ENCODE peak calls at places on chromosomes 7 and 10, in nine cellular contexts. R, E, G, P, X, U, W, Q and T are unnamed samples.

GRCh38 chr7:48158404-48158803 is 12.9 kb upstream of the ABCA13 start:
- DNase-seq in R (no peak), E (no peak), G (no peak), P (no peak), X (peak), U (peak), W (no peak), Q (peak), T (no peak)

GRCh38 chr7:92325850-92326249 is 80.1 kb downstream of the ANKIB1 start:
- DNase-seq in R (no peak), E (no peak), G (no peak), P (no peak), X (peak), U (no peak), W (no peak), Q (peak), T (peak)

GRCh38 chr10:36621346-36621745 is 504.1 kb upstream of the ANKRD30A start:
- DNase-seq in R (no peak), E (no peak), G (no peak), P (no peak), X (peak), U (no peak), W (peak), Q (peak), T (peak)

GRCh38 chr10:121702351-121703320 is 104.4 kb upstream of the FGFR2 start:
- DNase-seq in R (no peak), E (no peak), G (no peak), P (no peak), X (peak), U (peak), W (peak), Q (peak), T (peak)

GRCh38 chr7:67484244-67484751 is 487.7 kb downstream of the TYW1 start:
- DNase-seq in R (peak), E (peak), G (peak), P (peak), X (peak), U (peak), W (peak), Q (peak), T (peak)

GRCh38 chr7:151888079-151888673 is 11.3 kb upstream of the PRKAG2 start:
- DNase-seq in R (no peak), E (no peak), G (no peak), P (no peak), X (no peak), U (no peak), W (no peak), Q (no peak), T (no peak)

GRCh38 chr10:91694170-91694794 is 61.4 kb upstream of the PPP1R3C start:
- DNase-seq in R (peak), E (peak), G (peak), P (peak), X (peak), U (peak), W (peak), Q (peak), T (peak)

GRCh38 chr7:107105591-107106245 is 61.2 kb downstream of the PRKAR2B start:
- DNase-seq in R (no peak), E (no peak), G (no peak), P (no peak), X (no peak), U (no peak), W (no peak), Q (no peak), T (no peak)

GRCh38 chr10:71970331-71970730 is 6.1 kb downstream of the CHST3 start:
- DNase-seq in R (no peak), E (no peak), G (no peak), P (no peak), X (no peak), U (peak), W (peak), Q (no peak), T (no peak)

GRCh38 chr10:50653142-50653541 is 29.4 kb upstream of the SGMS1 start:
- DNase-seq in R (peak), E (peak), G (no peak), P (peak), X (peak), U (peak), W (peak), Q (peak), T (peak)

GRCh38 chr10:23157239-23157661 is 34.9 kb upstream of the PTF1A start:
- DNase-seq in R (no peak), E (no peak), G (no peak), P (no peak), X (no peak), U (no peak), W (no peak), Q (no peak), T (no peak)

GRCh38 chr10:124465777-124466488 is 4.3 kb downstream of the LHPP start:
- DNase-seq in R (no peak), E (no peak), G (no peak), P (no peak), X (no peak), U (no peak), W (no peak), Q (no peak), T (no peak)

GRCh38 chr10:70849582-70850016 is 33.9 kb downstream of the SGPL1 start:
- DNase-seq in R (no peak), E (peak), G (no peak), P (peak), X (peak), U (peak), W (peak), Q (peak), T (peak)

GRCh38 chr10:70265032-70265689 is 18.6 kb downstream of the NPFFR1 start:
- DNase-seq in R (no peak), E (peak), G (no peak), P (no peak), X (no peak), U (peak), W (peak), Q (no peak), T (no peak)

GRCh38 chr10:75613685-75614587 is 182.5 kb downstream of the LRMDA start:
- DNase-seq in R (no peak), E (peak), G (no peak), P (no peak), X (no peak), U (no peak), W (no peak), Q (no peak), T (peak)

GRCh38 chr7:150937848-150938561 is 40.1 kb downstream of the KCNH2 start:
- DNase-seq in R (peak), E (no peak), G (no peak), P (no peak), X (peak), U (peak), W (peak), Q (peak), T (peak)

GRCh38 chr7:45596665-45597095 is 22.5 kb downstream of the ADCY1 start:
- DNase-seq in R (no peak), E (no peak), G (no peak), P (no peak), X (no peak), U (no peak), W (no peak), Q (no peak), T (no peak)

GRCh38 chr7:126667742-126668366 is 584.9 kb downstream of the GRM8 start:
- DNase-seq in R (no peak), E (no peak), G (no peak), P (no peak), X (no peak), U (no peak), W (no peak), Q (no peak), T (no peak)

GRCh38 chr10:43880160-43880559 is 231.5 kb upstream of the ZNF32 start:
- DNase-seq in R (no peak), E (no peak), G (no peak), P (no peak), X (no peak), U (no peak), W (no peak), Q (no peak), T (no peak)

GRCh38 chr10:43160067-43160918 is 22.0 kb downstream of the CSGALNACT2 start:
- DNase-seq in R (no peak), E (no peak), G (no peak), P (peak), X (peak), U (peak), W (peak), Q (peak), T (peak)

GRCh38 chr7:572013-572667 is 52.5 kb upstream of the PDGFA start:
- DNase-seq in R (no peak), E (no peak), G (no peak), P (no peak), X (no peak), U (no peak), W (no peak), Q (no peak), T (no peak)

GRCh38 chr7:30564243-30564892 is 30.3 kb upstream of the GARS1 start:
- DNase-seq in R (peak), E (peak), G (peak), P (peak), X (peak), U (peak), W (peak), Q (peak), T (peak)

GRCh38 chr10:122730238-122730637 is 30.6 kb upstream of the C10orf120 start:
- DNase-seq in R (no peak), E (no peak), G (no peak), P (no peak), X (no peak), U (no peak), W (no peak), Q (no peak), T (no peak)

GRCh38 chr10:127797339-127797738 is 60.4 kb downstream of the FOXI2 start:
- DNase-seq in R (no peak), E (peak), G (no peak), P (peak), X (peak), U (no peak), W (no peak), Q (no peak), T (peak)

GRCh38 chr7:21076054-21076453 is 289.4 kb upstream of the SP8 start:
- DNase-seq in R (no peak), E (peak), G (peak), P (no peak), X (no peak), U (no peak), W (peak), Q (no peak), T (no peak)

GRCh38 chr7:48366096-48366495 is 194.8 kb downstream of the ABCA13 start:
- DNase-seq in R (no peak), E (no peak), G (no peak), P (no peak), X (no peak), U (peak), W (peak), Q (peak), T (no peak)

GRCh38 chr7:78607099-78607498 is 808.5 kb downstream of the PHTF2 start:
- DNase-seq in R (no peak), E (no peak), G (no peak), P (no peak), X (no peak), U (no peak), W (peak), Q (peak), T (no peak)

GRCh38 chr7:2613113-2613925 is 18.5 kb upstream of the TTYH3 start:
- DNase-seq in R (no peak), E (no peak), G (no peak), P (no peak), X (no peak), U (no peak), W (no peak), Q (no peak), T (no peak)

GRCh38 chr10:76359001-76359400 is 927.6 kb downstream of the LRMDA start:
- DNase-seq in R (no peak), E (no peak), G (no peak), P (no peak), X (no peak), U (no peak), W (no peak), Q (peak), T (no peak)

GRCh38 chr10:119415121-119415520 is 127.4 kb downstream of the RGS10 start:
- DNase-seq in R (no peak), E (no peak), G (no peak), P (no peak), X (no peak), U (no peak), W (no peak), Q (no peak), T (no peak)

GRCh38 chr7:2966466-2967078 is 77.1 kb downstream of the CARD11 start:
- DNase-seq in R (no peak), E (no peak), G (no peak), P (no peak), X (no peak), U (no peak), W (no peak), Q (no peak), T (no peak)

GRCh38 chr7:30907527-30908267 is 4.0 kb upstream of the AQP1 start:
- DNase-seq in R (no peak), E (no peak), G (no peak), P (no peak), X (no peak), U (no peak), W (no peak), Q (no peak), T (no peak)

DNA sequence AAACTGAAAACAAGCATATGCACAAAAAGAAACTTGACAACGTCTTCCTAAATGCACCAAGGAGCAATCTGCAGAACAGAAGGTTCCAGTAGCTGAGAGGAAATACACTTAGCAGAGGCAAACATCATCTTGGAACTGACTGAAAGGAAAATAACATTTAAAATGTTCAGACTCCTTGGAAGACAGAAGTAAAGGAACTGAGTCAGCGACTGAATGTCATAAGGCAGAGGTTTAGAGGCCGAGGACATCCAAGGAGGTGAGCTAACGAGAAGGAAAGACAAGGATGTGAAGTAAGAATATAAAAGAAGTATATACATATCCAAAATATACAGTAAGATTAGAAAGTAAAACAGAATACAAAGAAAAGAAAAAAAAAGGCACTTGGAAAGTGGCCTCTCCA is 24.1 kb downstream of the SEMA3D start:
- DNase-seq in R (no peak), E (no peak), G (no peak), P (peak), X (peak), U (no peak), W (no peak), Q (peak), T (peak)
- H3K4me3 ChIP-seq in R (no peak), E (no peak), G (no peak), P (no peak), X (no peak), U (no peak), W (no peak), Q (no peak), T (peak)

GRCh38 chr7:39349452-39350123 is 216.6 kb upstream of the YAE1 start:
- DNase-seq in R (no peak), E (no peak), G (no peak), P (no peak), X (no peak), U (no peak), W (no peak), Q (no peak), T (no peak)
- H3K4me3 ChIP-seq in R (no peak), E (no peak), G (no peak), P (no peak), X (no peak), U (no peak), W (no peak), Q (no peak), T (no peak)

GRCh38 chr10:132036887-132037675 is 28.7 kb upstream of the JAKMIP3 start:
- DNase-seq in R (no peak), E (no peak), G (no peak), P (no peak), X (no peak), U (no peak), W (peak), Q (peak), T (no peak)
- H3K4me3 ChIP-seq in R (no peak), E (peak), G (peak), P (no peak), X (no peak), U (no peak), W (peak), Q (no peak), T (no peak)

GRCh38 chr7:117869374-117869773 is 3.9 kb downstream of the CTTNBP2 start:
- DNase-seq in R (no peak), E (no peak), G (no peak), P (no peak), X (no peak), U (no peak), W (no peak), Q (no peak), T (no peak)

GRCh38 chr7:117871401-117871777 is 1.9 kb downstream of the CTTNBP2 start:
- DNase-seq in R (no peak), E (no peak), G (no peak), P (no peak), X (no peak), U (no peak), W (no peak), Q (no peak), T (no peak)

GRCh38 chr7:117871778-117872538 is 1.3 kb downstream of the CTTNBP2 start:
- DNase-seq in R (no peak), E (peak), G (no peak), P (no peak), X (no peak), U (no peak), W (peak), Q (no peak), T (no peak)

GRCh38 chr7:117872565-117873055 is 631 bp downstream of the CTTNBP2 start:
- DNase-seq in R (no peak), E (peak), G (peak), P (peak), X (no peak), U (no peak), W (peak), Q (no peak), T (no peak)

DNA sequence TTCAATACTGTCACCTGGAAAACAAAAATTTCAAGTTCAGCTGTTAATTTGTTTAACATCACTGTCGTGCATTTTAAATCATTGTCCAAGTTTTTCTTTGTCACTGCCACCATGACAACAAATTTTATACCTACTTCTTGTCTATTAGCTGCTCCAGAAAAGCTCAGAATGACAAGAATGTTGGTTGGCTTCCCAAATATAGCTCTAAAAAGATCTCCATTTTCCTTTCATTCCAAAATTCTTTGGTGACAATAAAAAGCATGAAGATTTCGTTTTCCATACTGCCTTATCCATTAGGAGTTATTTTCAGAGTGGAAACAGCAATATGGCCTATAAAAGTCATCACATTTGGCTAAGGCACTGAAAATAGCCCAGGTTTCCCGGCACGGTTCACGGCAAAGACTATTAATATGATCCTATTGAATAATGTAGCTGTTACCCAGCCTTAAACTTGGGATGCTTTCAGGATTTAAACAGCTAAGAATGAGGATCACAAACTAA is 2.8 kb downstream of the CTTNBP2 start:
- DNase-seq in R (no peak), E (no peak), G (no peak), P (no peak), X (no peak), U (no peak), W (no peak), Q (no peak), T (no peak)
- H3K4me3 ChIP-seq in R (no peak), E (peak), G (no peak), P (no peak), X (no peak), U (no peak), W (no peak), Q (no peak), T (no peak)

GRCh38 chr7:132932321-132933075 is 149.4 kb downstream of the CHCHD3 start:
- DNase-seq in R (no peak), E (no peak), G (no peak), P (no peak), X (peak), U (no peak), W (no peak), Q (no peak), T (no peak)
- H3K4me3 ChIP-seq in R (no peak), E (no peak), G (no peak), P (no peak), X (no peak), U (no peak), W (no peak), Q (no peak), T (no peak)